ENCODE peak calls at places on chromosomes 1 and 21, in six cellular contexts. One of them, this sample, is unnamed.

GRCh38 chr1:8097077-8097799 is 71.1 kb upstream of the ERRFI1 start:
- DNase-seq in dorsolateral prefrontal cortex: no peak
- DNase-seq in mesendoderm: no peak
- DNase-seq in cardiac muscle cell: no peak
- DNase-seq in mucosa of descending colon: no peak
- DNase-seq in pancreas: no peak
- DNase-seq in this sample: no peak

GRCh38 chr1:228090613-228091081 is 8.1 kb downstream of the ARF1 start:
- DNase-seq in dorsolateral prefrontal cortex: no peak
- DNase-seq in cardiac muscle cell: no peak
- DNase-seq in mucosa of descending colon: no peak
- DNase-seq in pancreas: peak
- DNase-seq in mesendoderm: no peak
- DNase-seq in this sample: no peak

GRCh38 chr21:39818557-39818956 is 48.7 kb upstream of the PCP4 start:
- DNase-seq in dorsolateral prefrontal cortex: no peak
- DNase-seq in mucosa of descending colon: no peak
- DNase-seq in mesendoderm: no peak
- DNase-seq in pancreas: no peak
- DNase-seq in cardiac muscle cell: no peak
- DNase-seq in this sample: no peak

GRCh38 chr1:183635112-183635605 is 424 bp downstream of the ARPC5 start:
- DNase-seq in pancreas: peak
- DNase-seq in mucosa of descending colon: peak
- DNase-seq in dorsolateral prefrontal cortex: no peak
- DNase-seq in cardiac muscle cell: peak
- DNase-seq in mesendoderm: no peak
- DNase-seq in this sample: no peak

GRCh38 chr21:37220433-37220980 is 46.6 kb downstream of the VPS26C start:
- DNase-seq in mucosa of descending colon: no peak
- DNase-seq in mesendoderm: peak
- DNase-seq in pancreas: no peak
- DNase-seq in dorsolateral prefrontal cortex: no peak
- DNase-seq in cardiac muscle cell: peak
- DNase-seq in this sample: peak

GRCh38 chr1:151537112-151537511 is 3.0 kb upstream of the TUFT1 start:
- DNase-seq in cardiac muscle cell: no peak
- DNase-seq in mesendoderm: peak
- DNase-seq in dorsolateral prefrontal cortex: no peak
- DNase-seq in pancreas: no peak
- DNase-seq in mucosa of descending colon: no peak
- DNase-seq in this sample: no peak

GRCh38 chr1:56489695-56490094 is 89.7 kb downstream of the PLPP3 start:
- DNase-seq in mesendoderm: no peak
- DNase-seq in cardiac muscle cell: no peak
- DNase-seq in mucosa of descending colon: no peak
- DNase-seq in pancreas: no peak
- DNase-seq in dorsolateral prefrontal cortex: no peak
- DNase-seq in this sample: no peak

GRCh38 chr1:100627018-100627716 is 89.2 kb downstream of the GPR88 start:
- DNase-seq in mesendoderm: no peak
- DNase-seq in dorsolateral prefrontal cortex: no peak
- DNase-seq in cardiac muscle cell: no peak
- DNase-seq in mucosa of descending colon: no peak
- DNase-seq in pancreas: no peak
- DNase-seq in this sample: no peak

GRCh38 chr1:231216515-231216914 is 24.5 kb upstream of the GNPAT start:
- DNase-seq in dorsolateral prefrontal cortex: no peak
- DNase-seq in pancreas: no peak
- DNase-seq in mucosa of descending colon: peak
- DNase-seq in mesendoderm: peak
- DNase-seq in cardiac muscle cell: no peak
- DNase-seq in this sample: no peak

GRCh38 chr1:155167166-155168104 is 5.7 kb downstream of the KRTCAP2 start:
- DNase-seq in pancreas: peak
- DNase-seq in dorsolateral prefrontal cortex: peak
- DNase-seq in mesendoderm: peak
- DNase-seq in cardiac muscle cell: peak
- DNase-seq in mucosa of descending colon: peak
- DNase-seq in this sample: peak

GRCh38 chr1:209659909-209660308 is 7.7 kb upstream of the LAMB3 start:
- DNase-seq in dorsolateral prefrontal cortex: no peak
- DNase-seq in pancreas: no peak
- DNase-seq in cardiac muscle cell: no peak
- DNase-seq in mucosa of descending colon: no peak
- DNase-seq in mesendoderm: no peak
- DNase-seq in this sample: no peak

GRCh38 chr1:161207173-161207572 is 5.0 kb downstream of the NDUFS2 start:
- DNase-seq in mesendoderm: no peak
- DNase-seq in pancreas: no peak
- DNase-seq in cardiac muscle cell: no peak
- DNase-seq in mucosa of descending colon: no peak
- DNase-seq in dorsolateral prefrontal cortex: no peak
- DNase-seq in this sample: no peak

GRCh38 chr1:225567789-225568188 is 85.1 kb downstream of the ENAH start:
- DNase-seq in pancreas: no peak
- DNase-seq in cardiac muscle cell: no peak
- DNase-seq in mucosa of descending colon: no peak
- DNase-seq in mesendoderm: peak
- DNase-seq in dorsolateral prefrontal cortex: no peak
- DNase-seq in this sample: peak

GRCh38 chr1:10900691-10901090 is 104.2 kb upstream of the CASZ1 start:
- DNase-seq in mesendoderm: peak
- DNase-seq in dorsolateral prefrontal cortex: no peak
- DNase-seq in cardiac muscle cell: no peak
- DNase-seq in mucosa of descending colon: no peak
- DNase-seq in pancreas: no peak
- DNase-seq in this sample: peak

GRCh38 chr21:14114251-14114650 is 96.5 kb downstream of the LIPI start:
- DNase-seq in pancreas: no peak
- DNase-seq in mucosa of descending colon: no peak
- DNase-seq in dorsolateral prefrontal cortex: no peak
- DNase-seq in mesendoderm: peak
- DNase-seq in cardiac muscle cell: no peak
- DNase-seq in this sample: no peak

GRCh38 chr1:19137158-19137557 is 72.9 kb downstream of the UBR4 start:
- DNase-seq in cardiac muscle cell: no peak
- DNase-seq in mucosa of descending colon: no peak
- DNase-seq in dorsolateral prefrontal cortex: no peak
- DNase-seq in pancreas: no peak
- DNase-seq in mesendoderm: no peak
- DNase-seq in this sample: no peak

GRCh38 chr21:45372732-45373355 is 32.1 kb upstream of the COL18A1 start:
- DNase-seq in mucosa of descending colon: no peak
- DNase-seq in cardiac muscle cell: no peak
- DNase-seq in dorsolateral prefrontal cortex: no peak
- DNase-seq in pancreas: no peak
- DNase-seq in mesendoderm: no peak
- DNase-seq in this sample: no peak

GRCh38 chr1:235102993-235103411 is 25.6 kb downstream of the TOMM20 start:
- DNase-seq in pancreas: no peak
- DNase-seq in cardiac muscle cell: no peak
- DNase-seq in mucosa of descending colon: peak
- DNase-seq in mesendoderm: no peak
- DNase-seq in dorsolateral prefrontal cortex: no peak
- DNase-seq in this sample: no peak

GRCh38 chr1:204601979-204602653 is 83.4 kb downstream of the LRRN2 start:
- DNase-seq in cardiac muscle cell: no peak
- DNase-seq in pancreas: no peak
- DNase-seq in dorsolateral prefrontal cortex: no peak
- DNase-seq in mucosa of descending colon: no peak
- DNase-seq in mesendoderm: no peak
- DNase-seq in this sample: no peak

GRCh38 chr1:209485167-209485566 is 98.3 kb upstream of the CAMK1G start:
- DNase-seq in dorsolateral prefrontal cortex: no peak
- DNase-seq in mucosa of descending colon: no peak
- DNase-seq in pancreas: no peak
- DNase-seq in cardiac muscle cell: no peak
- DNase-seq in mesendoderm: no peak
- DNase-seq in this sample: no peak

GRCh38 chr1:86753700-86754099 is 49.3 kb downstream of the SH3GLB1 start:
- DNase-seq in mucosa of descending colon: no peak
- DNase-seq in mesendoderm: peak
- DNase-seq in cardiac muscle cell: peak
- DNase-seq in dorsolateral prefrontal cortex: no peak
- DNase-seq in pancreas: no peak
- DNase-seq in this sample: no peak

GRCh38 chr1:65395887-65396612 is 24.4 kb upstream of the LEPR start:
- DNase-seq in pancreas: no peak
- DNase-seq in dorsolateral prefrontal cortex: no peak
- DNase-seq in mucosa of descending colon: no peak
- DNase-seq in cardiac muscle cell: no peak
- DNase-seq in mesendoderm: peak
- DNase-seq in this sample: no peak

DNA sequence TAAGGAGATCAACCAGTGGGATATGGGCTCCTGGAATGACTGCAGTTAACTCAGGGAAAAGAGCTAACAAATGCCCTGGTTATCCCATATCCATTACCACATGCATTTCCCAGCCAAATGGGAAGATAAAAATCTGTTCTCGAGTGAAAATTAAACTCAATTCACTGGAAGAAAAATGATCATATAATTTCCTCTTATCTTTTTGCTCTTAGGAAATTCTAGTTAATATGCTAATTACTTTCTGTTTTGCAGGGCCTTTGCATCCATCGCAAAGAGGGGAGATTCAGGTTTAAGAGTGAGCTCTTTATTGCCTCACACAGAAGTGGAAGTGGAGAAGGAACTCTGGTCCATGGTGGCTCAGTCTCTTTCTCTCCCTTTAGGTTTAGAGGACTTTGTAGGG is 3.9 kb upstream of the IL24 start:
- DNase-seq in dorsolateral prefrontal cortex: no peak
- DNase-seq in mesendoderm: no peak
- DNase-seq in pancreas: no peak
- DNase-seq in cardiac muscle cell: no peak
- DNase-seq in mucosa of descending colon: no peak
- DNase-seq in this sample: no peak
- H3K4me3 ChIP-seq in dorsolateral prefrontal cortex: no peak
- H3K4me3 ChIP-seq in mesendoderm: no peak
- H3K4me3 ChIP-seq in pancreas: no peak
- H3K4me3 ChIP-seq in cardiac muscle cell: no peak
- H3K4me3 ChIP-seq in mucosa of descending colon: no peak
- H3K4me3 ChIP-seq in this sample: no peak

GRCh38 chr1:207958376-207959139 is 47.6 kb upstream of the CD34 start:
- DNase-seq in mucosa of descending colon: no peak
- DNase-seq in cardiac muscle cell: no peak
- DNase-seq in pancreas: no peak
- DNase-seq in mesendoderm: no peak
- DNase-seq in dorsolateral prefrontal cortex: no peak
- DNase-seq in this sample: no peak
- H3K4me3 ChIP-seq in mucosa of descending colon: no peak
- H3K4me3 ChIP-seq in cardiac muscle cell: peak
- H3K4me3 ChIP-seq in pancreas: peak
- H3K4me3 ChIP-seq in mesendoderm: no peak
- H3K4me3 ChIP-seq in dorsolateral prefrontal cortex: peak
- H3K4me3 ChIP-seq in this sample: no peak

DNA sequence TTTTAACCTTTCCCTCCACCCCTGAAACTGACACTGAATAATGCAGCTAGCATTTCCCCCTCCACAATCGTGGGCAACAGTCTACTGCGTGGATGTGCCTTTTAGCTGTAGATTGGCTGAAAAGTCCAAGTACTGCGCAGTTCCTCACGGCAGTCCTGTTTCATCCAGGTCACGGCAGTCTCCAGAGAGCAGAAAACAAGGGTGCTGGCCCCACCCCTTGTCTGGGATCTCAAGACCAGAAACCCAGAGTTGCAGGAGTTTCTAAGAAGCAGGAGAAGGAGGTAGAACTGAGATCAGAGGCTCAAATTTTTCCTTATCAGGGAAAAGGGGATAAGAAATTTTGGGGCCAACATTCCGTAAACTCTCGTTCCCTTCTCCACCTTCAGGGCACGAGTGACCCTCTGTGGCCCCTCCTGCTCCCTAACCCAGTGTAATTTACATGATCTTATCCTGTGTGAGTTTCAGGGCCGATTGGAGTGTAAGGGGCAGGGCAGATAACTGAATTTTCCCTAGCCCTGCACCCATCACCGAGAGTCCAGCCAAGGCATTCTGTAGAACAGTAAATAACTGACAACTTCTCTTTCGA is 25.9 kb upstream of the PLA2G2C start:
- DNase-seq in dorsolateral prefrontal cortex: no peak
- DNase-seq in pancreas: no peak
- DNase-seq in mucosa of descending colon: peak
- DNase-seq in cardiac muscle cell: no peak
- DNase-seq in mesendoderm: no peak
- DNase-seq in this sample: no peak
- H3K4me3 ChIP-seq in dorsolateral prefrontal cortex: peak
- H3K4me3 ChIP-seq in pancreas: no peak
- H3K4me3 ChIP-seq in mucosa of descending colon: no peak
- H3K4me3 ChIP-seq in cardiac muscle cell: no peak
- H3K4me3 ChIP-seq in mesendoderm: no peak
- H3K4me3 ChIP-seq in this sample: no peak

GRCh38 chr1:222754386-222755139 is 17.6 kb downstream of the FAM177B start:
- DNase-seq in dorsolateral prefrontal cortex: peak
- DNase-seq in mucosa of descending colon: peak
- DNase-seq in mesendoderm: no peak
- DNase-seq in pancreas: no peak
- DNase-seq in cardiac muscle cell: no peak
- DNase-seq in this sample: no peak
- H3K4me3 ChIP-seq in dorsolateral prefrontal cortex: no peak
- H3K4me3 ChIP-seq in mucosa of descending colon: no peak
- H3K4me3 ChIP-seq in mesendoderm: no peak
- H3K4me3 ChIP-seq in pancreas: no peak
- H3K4me3 ChIP-seq in cardiac muscle cell: no peak
- H3K4me3 ChIP-seq in this sample: no peak

DNA sequence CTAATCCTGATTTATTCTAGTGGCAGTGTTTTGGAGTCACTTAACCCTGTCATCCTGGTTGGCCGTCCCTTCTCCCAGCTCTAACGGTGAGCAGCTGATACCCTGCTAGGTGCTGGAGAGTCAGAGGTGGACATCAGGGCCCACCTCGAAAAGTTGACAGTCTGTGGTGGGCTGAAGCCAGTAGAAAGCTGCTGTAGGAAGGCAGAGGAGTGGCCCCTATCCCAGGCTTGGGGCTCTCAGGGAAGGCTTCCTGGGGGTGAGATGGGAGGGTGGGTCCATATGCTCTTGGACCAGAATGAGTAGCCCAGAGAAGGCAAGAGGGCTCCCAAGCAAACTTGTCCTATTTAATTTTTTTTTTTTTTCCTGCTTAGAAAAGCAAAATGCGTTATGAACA is 475 bp upstream of the RPL5 start:
- DNase-seq in cardiac muscle cell: no peak
- DNase-seq in mucosa of descending colon: no peak
- DNase-seq in dorsolateral prefrontal cortex: no peak
- DNase-seq in mesendoderm: peak
- DNase-seq in pancreas: no peak
- DNase-seq in this sample: no peak
- H3K4me3 ChIP-seq in cardiac muscle cell: no peak
- H3K4me3 ChIP-seq in mucosa of descending colon: no peak
- H3K4me3 ChIP-seq in dorsolateral prefrontal cortex: peak
- H3K4me3 ChIP-seq in mesendoderm: no peak
- H3K4me3 ChIP-seq in pancreas: no peak
- H3K4me3 ChIP-seq in this sample: peak